ENCODE peak calls at places on chromosome 2, in six cellular contexts. F, J, Q, H, R and Y are unnamed samples.

GRCh38 chr2:67234443-67234842 is 162.7 kb upstream of the ETAA1 start:
- DNase-seq in F (no peak), J (peak), Q (no peak), H (no peak), R (no peak), Y (no peak)

GRCh38 chr2:241878007-241878970 is 8.8 kb downstream of the RTP5 start:
- DNase-seq in F (peak), J (peak), Q (peak), H (peak), R (peak), Y (peak)

GRCh38 chr2:234678721-234679120 is 181.8 kb upstream of the ARL4C start:
- DNase-seq in F (no peak), J (no peak), Q (no peak), H (no peak), R (no peak), Y (no peak)

GRCh38 chr2:204277226-204277625 is 268.0 kb upstream of the PARD3B start:
- DNase-seq in F (no peak), J (no peak), Q (no peak), H (no peak), R (no peak), Y (no peak)

GRCh38 chr2:200172944-200173481 is 133.5 kb upstream of the SPATS2L start:
- DNase-seq in F (no peak), J (no peak), Q (no peak), H (no peak), R (no peak), Y (no peak)

GRCh38 chr2:60793169-60793568 is 37.1 kb downstream of the PAPOLG start:
- DNase-seq in F (no peak), J (no peak), Q (no peak), H (no peak), R (no peak), Y (no peak)

GRCh38 chr2:102708847-102709559 is 52.8 kb upstream of the TMEM182 start:
- DNase-seq in F (no peak), J (peak), Q (no peak), H (no peak), R (no peak), Y (no peak)

GRCh38 chr2:44310287-44310686 is 35.0 kb downstream of the SLC3A1 start:
- DNase-seq in F (no peak), J (no peak), Q (no peak), H (no peak), R (no peak), Y (no peak)

GRCh38 chr2:236964291-236964690 is 121.4 kb upstream of the COPS8 start:
- DNase-seq in F (no peak), J (no peak), Q (no peak), H (no peak), R (no peak), Y (no peak)

GRCh38 chr2:71001592-71002570 is 7.2 kb upstream of the TEX261 start:
- DNase-seq in F (peak), J (peak), Q (no peak), H (no peak), R (no peak), Y (no peak)

GRCh38 chr2:45962522-45962921 is 311.0 kb downstream of the PRKCE start:
- DNase-seq in F (no peak), J (no peak), Q (peak), H (no peak), R (no peak), Y (no peak)

GRCh38 chr2:38691994-38692393 is 26.1 kb downstream of the GALM start:
- DNase-seq in F (no peak), J (no peak), Q (no peak), H (no peak), R (no peak), Y (no peak)

GRCh38 chr2:18047114-18047695 is 168.7 kb downstream of the KCNS3 start:
- DNase-seq in F (no peak), J (no peak), Q (no peak), H (no peak), R (no peak), Y (no peak)

GRCh38 chr2:196205891-196206408 is 34.6 kb upstream of the STK17B start:
- DNase-seq in F (no peak), J (no peak), Q (no peak), H (no peak), R (no peak), Y (no peak)

GRCh38 chr2:137897082-137897481 is 67.2 kb upstream of the HNMT start:
- DNase-seq in F (no peak), J (peak), Q (no peak), H (no peak), R (no peak), Y (no peak)

GRCh38 chr2:286774-287392 is 1.0 kb downstream of the ALKAL2 start:
- DNase-seq in F (no peak), J (peak), Q (no peak), H (no peak), R (no peak), Y (no peak)

GRCh38 chr2:231455222-231455621 is 9.1 kb downstream of the NCL start:
- DNase-seq in F (no peak), J (no peak), Q (no peak), H (no peak), R (no peak), Y (no peak)

GRCh38 chr2:239087041-239087710 is 239.3 kb downstream of the TWIST2 start:
- DNase-seq in F (no peak), J (no peak), Q (no peak), H (no peak), R (no peak), Y (no peak)

GRCh38 chr2:83900859-83901258 is 558.2 kb downstream of the SUCLG1 start:
- DNase-seq in F (no peak), J (peak), Q (no peak), H (no peak), R (no peak), Y (no peak)

GRCh38 chr2:181790716-181791649 is 100.5 kb upstream of the ITPRID2 start:
- DNase-seq in F (no peak), J (peak), Q (no peak), H (no peak), R (no peak), Y (peak)

GRCh38 chr2:100845141-100845991 is 25.4 kb downstream of the NPAS2 start:
- DNase-seq in F (no peak), J (no peak), Q (no peak), H (no peak), R (no peak), Y (no peak)

GRCh38 chr2:134408386-134408785 is 154.5 kb downstream of the MGAT5 start:
- DNase-seq in F (no peak), J (no peak), Q (no peak), H (no peak), R (no peak), Y (no peak)

GRCh38 chr2:72833084-72833714 is 7.4 kb upstream of the EXOC6B start:
- DNase-seq in F (no peak), J (no peak), Q (no peak), H (no peak), R (no peak), Y (no peak)